ENCODE peak calls at places on chromosomes 2 and 18, in six cellular contexts. B is GM20000, C is heart right ventricle, U is glutamatergic neuron, P is activated B cell treated with CpG ODN at 0.5 μM for 24 hours, M is GM23338. H is an unnamed sample.

GRCh38 chr2:46804794-46805193 is 110.8 kb downstream of the MCFD2 start:
- DNase-seq in B (no peak), C (no peak), U (no peak), P (no peak), M (no peak), H (no peak)

GRCh38 chr18:23143059-23143831 is 8.0 kb downstream of the CABLES1 start:
- DNase-seq in B (no peak), C (no peak), U (no peak), P (no peak), M (no peak), H (no peak)

GRCh38 chr2:133886735-133887675 is 318.7 kb upstream of the NCKAP5 start:
- DNase-seq in B (peak; percentile 61), C (peak; percentile 68), U (peak; percentile 77), P (peak; percentile 36), M (peak; percentile 93), H (peak; percentile 70)

GRCh38 chr2:191401287-191401686 is 156.1 kb downstream of the MYO1B start:
- DNase-seq in B (no peak), C (no peak), U (no peak), P (no peak), M (peak; percentile 65), H (peak; percentile 29)

GRCh38 chr2:55511508-55512124 is 7.9 kb upstream of the CFAP36 start:
- DNase-seq in B (no peak), C (no peak), U (no peak), P (no peak), M (peak; percentile 82), H (peak; percentile 58)

GRCh38 chr2:192128655-192129054 is 66.1 kb downstream of the TMEFF2 start:
- DNase-seq in B (no peak), C (no peak), U (peak; percentile 25), P (no peak), M (peak; percentile 13), H (no peak)

GRCh38 chr18:21763846-21764646 is 23.5 kb downstream of the MIB1 start:
- DNase-seq in B (no peak), C (no peak), U (no peak), P (no peak), M (peak; percentile 46), H (no peak)

GRCh38 chr18:44778788-44779187 is 98.1 kb downstream of the SETBP1 start:
- DNase-seq in B (no peak), C (no peak), U (no peak), P (no peak), M (no peak), H (no peak)

GRCh38 chr2:189363559-189363958 is 77.7 kb upstream of the WDR75 start:
- DNase-seq in B (no peak), C (no peak), U (no peak), P (no peak), M (no peak), H (peak; percentile 44)

GRCh38 chr2:224312741-224313140 is 89.2 kb downstream of the FAM124B start:
- DNase-seq in B (no peak), C (no peak), U (no peak), P (no peak), M (no peak), H (no peak)

GRCh38 chr2:102110596-102111334 is 31.8 kb upstream of the IL1R1 start:
- DNase-seq in B (no peak), C (no peak), U (no peak), P (no peak), M (no peak), H (no peak)

GRCh38 chr2:158099716-158100115 is 2.0 kb upstream of the UPP2 start:
- DNase-seq in B (no peak), C (no peak), U (no peak), P (no peak), M (no peak), H (peak; percentile 47)

GRCh38 chr18:59459352-59460059 is 100.4 kb upstream of the LMAN1 start:
- DNase-seq in B (peak; percentile 29), C (no peak), U (no peak), P (no peak), M (peak; percentile 56), H (peak; percentile 16)

GRCh38 chr18:48485828-48486405 is 52.9 kb upstream of the CTIF start:
- DNase-seq in B (no peak), C (no peak), U (no peak), P (no peak), M (no peak), H (peak; percentile 28)

DNA sequence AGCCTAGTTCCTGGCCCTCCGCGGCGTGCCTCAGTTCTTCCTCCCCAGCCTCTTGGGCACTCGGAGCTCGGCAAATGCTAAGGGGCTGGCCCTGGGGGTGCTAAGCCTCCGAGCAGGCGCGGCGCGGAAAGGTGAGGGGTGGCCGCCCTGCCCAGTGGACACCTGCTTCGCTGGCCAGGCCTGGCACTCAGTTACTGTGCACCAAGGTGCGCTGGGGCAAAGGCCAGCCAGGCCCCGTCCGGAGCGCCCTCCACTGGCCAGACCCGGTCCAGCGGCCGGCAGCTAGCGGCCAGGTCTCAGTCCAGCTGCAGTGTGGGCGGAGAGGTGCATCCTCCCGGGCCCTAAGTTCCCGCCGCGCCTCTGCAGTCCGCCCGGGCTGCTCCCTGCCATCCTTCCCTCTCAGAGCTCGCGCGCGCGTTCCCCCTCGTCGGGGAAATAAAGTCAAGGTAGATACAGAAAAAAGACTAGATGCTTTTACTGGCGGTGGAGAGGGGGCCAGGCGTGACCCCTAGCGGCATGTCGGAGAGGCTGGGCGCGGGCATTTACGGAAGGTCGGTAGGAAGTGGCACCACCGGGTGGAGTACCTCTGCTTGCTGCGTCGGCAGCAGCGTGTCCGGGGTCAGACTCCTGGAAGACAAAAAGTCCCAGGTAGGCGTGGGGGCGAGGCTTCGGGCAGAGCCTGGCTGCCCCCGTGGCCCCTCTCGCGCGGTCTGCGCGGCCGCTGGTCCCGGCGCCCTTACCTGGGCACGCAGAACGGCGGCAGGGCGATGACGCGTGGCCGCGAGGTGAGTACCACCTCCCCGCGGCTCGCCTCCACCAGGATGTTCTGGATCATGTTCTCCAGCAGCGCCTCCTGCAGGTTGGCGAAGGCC is 9.4 kb upstream of the CRYBA2 start:
- DNase-seq in B (peak; percentile 77), C (no peak), U (peak; percentile 90), P (no peak), M (peak; percentile 95), H (peak; percentile 54)
- TF ChIP-seq CTCF in B (peak; percentile 53), C (peak; percentile 37), U (peak; percentile 70), P (no peak), M (peak; percentile 87), H (peak; percentile 78)

GRCh38 chr2:75604479-75604878 is 42.1 kb upstream of the MRPL19 start:
- DNase-seq in B (no peak), C (no peak), U (no peak), P (no peak), M (no peak), H (no peak)

GRCh38 chr2:75606851-75607798 is 39.5 kb upstream of the MRPL19 start:
- DNase-seq in B (no peak), C (no peak), U (no peak), P (no peak), M (no peak), H (no peak)

GRCh38 chr2:75607988-75608683 is 38.4 kb upstream of the MRPL19 start:
- DNase-seq in B (no peak), C (no peak), U (no peak), P (no peak), M (peak; percentile 55), H (peak; percentile 49)

GRCh38 chr2:75603477-75603876 is 42.7 kb upstream of the EVA1A start:
- DNase-seq in B (no peak), C (no peak), U (no peak), P (no peak), M (no peak), H (no peak)

DNA sequence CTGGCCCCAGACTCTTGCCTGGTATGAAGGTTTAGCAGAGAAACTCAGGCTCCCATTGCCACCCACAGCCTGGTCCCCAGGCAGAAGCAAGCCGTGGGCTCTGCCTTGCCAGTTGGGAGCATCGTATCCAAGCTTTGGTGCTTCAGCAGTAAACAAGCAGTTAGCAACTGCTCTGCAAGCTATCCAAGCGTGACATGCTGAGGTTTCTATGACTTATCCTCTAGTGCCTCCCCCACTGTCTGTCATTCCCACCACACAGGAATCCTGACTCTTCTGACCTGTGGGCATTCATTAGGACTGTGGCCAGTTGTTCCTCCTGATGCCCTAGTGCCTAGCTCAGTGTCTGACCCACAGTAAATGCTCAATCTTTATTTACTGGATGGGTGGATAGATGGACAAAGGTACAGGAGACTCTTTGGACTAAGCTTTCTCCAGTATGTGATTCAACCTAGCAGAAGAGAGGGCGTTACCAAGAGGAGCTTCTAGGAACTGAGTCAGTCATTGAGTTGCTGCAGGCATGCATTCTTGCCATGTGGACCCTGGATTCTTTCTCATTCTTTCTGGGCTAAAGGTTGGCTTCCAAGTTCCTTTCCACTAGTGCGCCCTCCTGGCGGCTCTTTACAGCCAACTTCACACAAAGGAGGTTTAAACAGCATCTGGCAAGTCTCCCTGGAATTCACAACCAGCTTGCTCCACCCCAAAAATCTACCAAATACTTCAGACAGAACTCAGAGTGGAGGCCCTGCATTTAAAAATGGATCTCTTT is 40.6 kb upstream of the MRPL19 start:
- DNase-seq in B (no peak), C (no peak), U (no peak), P (no peak), M (peak; percentile 46), H (peak; percentile 69)
- TF ChIP-seq CTCF in B (no peak), C (no peak), U (no peak), P (no peak), M (peak; percentile 17), H (peak; percentile 58)

GRCh38 chr2:231606941-231607340 is 14.3 kb downstream of the TEX44 start:
- DNase-seq in B (no peak), C (no peak), U (no peak), P (no peak), M (no peak), H (no peak)

GRCh38 chr2:231602874-231603467 is 10.3 kb downstream of the TEX44 start:
- DNase-seq in B (no peak), C (no peak), U (no peak), P (no peak), M (no peak), H (no peak)

GRCh38 chr2:231605607-231606091 is 13.0 kb downstream of the TEX44 start:
- DNase-seq in B (no peak), C (peak; percentile 57), U (peak; percentile 60), P (no peak), M (no peak), H (no peak)

GRCh38 chr2:231604101-231604684 is 11.5 kb downstream of the TEX44 start:
- DNase-seq in B (peak; percentile 76), C (peak; percentile 53), U (no peak), P (no peak), M (peak; percentile 67), H (peak; percentile 36)

DNA sequence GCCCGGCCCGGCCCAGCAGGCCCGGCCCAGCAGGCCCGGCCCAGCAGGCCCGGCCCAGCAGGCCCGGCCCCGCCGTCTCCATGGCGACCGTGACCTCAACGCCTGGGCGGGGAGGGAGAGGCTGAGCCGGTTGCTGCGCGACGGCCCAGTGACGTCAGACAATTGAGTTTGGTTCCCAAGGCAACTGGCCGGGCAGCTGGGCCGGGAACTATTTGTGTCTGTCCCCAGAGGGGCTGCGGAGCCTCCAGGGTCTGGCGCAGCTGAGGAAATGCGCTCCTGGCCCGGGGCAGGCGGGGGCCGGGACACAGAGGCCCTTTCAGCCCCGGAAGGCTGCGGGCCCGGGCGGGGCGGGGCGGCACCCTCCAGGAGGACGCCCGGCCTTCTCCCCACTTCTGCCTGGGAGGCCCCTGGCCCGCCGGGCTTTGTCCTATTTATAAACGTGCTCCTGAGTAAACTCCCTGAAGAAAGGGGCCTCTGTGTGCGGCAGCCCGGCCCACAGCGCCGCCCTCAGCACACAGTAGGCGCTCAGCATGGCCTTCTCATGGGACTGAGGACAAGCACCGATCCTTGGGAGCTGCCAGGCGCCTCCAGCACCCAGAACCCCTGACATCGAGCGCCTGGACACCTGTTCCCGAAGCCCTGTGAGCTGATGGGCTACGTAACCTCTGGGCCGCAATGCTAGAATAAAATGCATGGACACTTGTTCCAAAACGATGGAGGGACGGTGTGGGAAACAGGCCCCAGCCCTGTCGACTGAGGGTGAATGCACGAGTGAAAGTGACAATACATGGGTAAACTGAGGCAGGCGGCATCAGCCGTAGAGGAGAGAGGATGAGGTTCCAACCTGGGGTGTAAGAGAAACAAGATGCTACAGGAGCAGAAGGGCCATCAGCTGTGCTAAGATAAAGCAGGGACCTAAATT is 12.3 kb downstream of the TEX44 start:
- DNase-seq in B (peak; percentile 99), C (peak; percentile 99), U (peak; percentile 99), P (peak; percentile 99), M (peak; percentile 100), H (peak; percentile 92)
- TF ChIP-seq CTCF in B (peak; percentile 8), C (peak; percentile 37), U (no peak), P (no peak), M (peak; percentile 60), H (peak; percentile 16)

GRCh38 chr2:69124327-69124726 is 111.3 kb downstream of the ANTXR1 start:
- DNase-seq in B (no peak), C (no peak), U (no peak), P (no peak), M (no peak), H (no peak)
- TF ChIP-seq CTCF in B (no peak), C (no peak), U (no peak), P (no peak), M (no peak), H (no peak)